ENCODE peak calls at places on chromosome 4, in four cellular contexts. C is NCI-H1092 treated with DMSO at 0.1 percent for 48 hours, H is tibial artery, L is heart right ventricle. U is an unnamed sample.

GRCh38 chr4:76011700-76012387 is 4.5 kb upstream of the CXCL9 start:
- DNase-seq in L (peak), H (no peak), C (no peak), U (no peak)

GRCh38 chr4:8262637-8263322 is 6.8 kb upstream of the HTRA3 start:
- DNase-seq in H (no peak), C (no peak), L (peak), U (no peak)

GRCh38 chr4:15162465-15163283 is 160.4 kb downstream of the CPEB2 start:
- DNase-seq in H (no peak), C (peak), L (no peak), U (no peak)

GRCh38 chr4:185290018-185290607 is 80.7 kb downstream of the SNX25 start:
- DNase-seq in L (no peak), H (no peak), C (no peak), U (no peak)

GRCh38 chr4:179145746-179146530 is 1703.7 kb upstream of the AGA start:
- DNase-seq in H (no peak), L (no peak), C (no peak), U (no peak)

GRCh38 chr4:168695288-168695687 is 198.4 kb downstream of the PALLD start:
- DNase-seq in L (no peak), H (no peak), C (no peak), U (no peak)

GRCh38 chr4:1856920-1857699 is 1.2 kb upstream of the LETM1 start:
- DNase-seq in L (peak), C (no peak), H (no peak), U (no peak)

GRCh38 chr4:80471701-80472100 is 136.2 kb downstream of the CFAP299 start:
- DNase-seq in H (no peak), L (no peak), C (peak), U (no peak)

GRCh38 chr4:145538636-145539035 is 57.0 kb downstream of the SMAD1 start:
- DNase-seq in H (no peak), C (no peak), L (no peak), U (no peak)

GRCh38 chr4:149993030-149993429 is 85.2 kb upstream of the DCLK2 start:
- DNase-seq in H (no peak), C (no peak), L (no peak), U (no peak)

GRCh38 chr4:173934201-173934600 is 349.3 kb downstream of the FBXO8 start:
- DNase-seq in L (no peak), C (no peak), H (no peak), U (no peak)

GRCh38 chr4:183182873-183183725 is 84.0 kb downstream of the WWC2 start:
- DNase-seq in C (peak), H (no peak), L (peak), U (peak)

GRCh38 chr4:155339588-155339987 is 37.2 kb downstream of the MAP9 start:
- DNase-seq in L (no peak), H (no peak), C (no peak), U (no peak)

GRCh38 chr4:6491235-6491634 is 18.8 kb upstream of the PPP2R2C start:
- DNase-seq in C (no peak), H (no peak), L (no peak), U (no peak)

GRCh38 chr4:5804656-5805055 is 88.2 kb downstream of the CRMP1 start:
- DNase-seq in C (no peak), H (no peak), L (no peak), U (no peak)

GRCh38 chr4:150244600-150244999 is 166.4 kb downstream of the DCLK2 start:
- DNase-seq in L (no peak), H (no peak), C (peak), U (no peak)

GRCh38 chr4:97103252-97103651 is 1040.0 kb downstream of the STPG2 start:
- DNase-seq in L (no peak), H (no peak), C (no peak), U (no peak)

GRCh38 chr4:153181293-153182080 is 22.8 kb upstream of the TRIM2 start:
- DNase-seq in H (no peak), C (no peak), L (no peak), U (no peak)

GRCh38 chr4:24765331-24765990 is 29.9 kb upstream of the SOD3 start:
- DNase-seq in C (no peak), H (no peak), L (no peak), U (no peak)

GRCh38 chr4:5142726-5143125 is 91.4 kb downstream of the STK32B start:
- DNase-seq in L (no peak), H (no peak), C (no peak), U (no peak)

GRCh38 chr4:4542824-4543485 is 1.1 kb upstream of the STX18 start:
- DNase-seq in H (no peak), L (no peak), C (peak), U (no peak)

GRCh38 chr4:11106190-11106589 is 322.5 kb downstream of the HS3ST1 start:
- DNase-seq in H (no peak), C (no peak), L (no peak), U (no peak)

GRCh38 chr4:38615847-38616246 is 48.2 kb upstream of the KLF3 start:
- DNase-seq in L (no peak), C (no peak), H (no peak), U (no peak)

GRCh38 chr4:54971474-54971950 is 153.9 kb downstream of the KDR start:
- DNase-seq in L (no peak), H (no peak), C (peak), U (no peak)

GRCh38 chr4:155077860-155078259 is 130.6 kb upstream of the NPY2R start:
- DNase-seq in C (no peak), L (no peak), H (no peak), U (no peak)

GRCh38 chr4:73608677-73609594 is 11.3 kb downstream of the RASSF6 start:
- DNase-seq in L (no peak), H (no peak), C (peak), U (no peak)

GRCh38 chr4:169179609-169180526 is 90.9 kb downstream of the SH3RF1 start:
- DNase-seq in C (no peak), H (no peak), L (no peak), U (no peak)

GRCh38 chr4:140099993-140100392 is 54.0 kb downstream of the MAML3 start:
- DNase-seq in C (no peak), H (peak), L (peak), U (no peak)

GRCh38 chr4:33262809-33263208 is 2542.6 kb downstream of the PCDH7 start:
- DNase-seq in L (no peak), H (no peak), C (no peak), U (no peak)

GRCh38 chr4:56858302-56858644 is 36.8 kb upstream of the SPINK2 start:
- DNase-seq in L (no peak), H (no peak), C (no peak), U (no peak)

GRCh38 chr4:127747883-127748282 is 17.7 kb downstream of the SLC25A31 start:
- DNase-seq in C (no peak), L (no peak), H (no peak), U (no peak)

GRCh38 chr4:41609851-41610250 is 71.9 kb downstream of the LIMCH1 start:
- DNase-seq in H (no peak), C (no peak), L (no peak), U (no peak)

GRCh38 chr4:16082038-16082423 is 1.8 kb downstream of the PROM1 start:
- DNase-seq in C (no peak), H (no peak), L (no peak), U (no peak)

GRCh38 chr4:65791807-65792308 is 121.6 kb upstream of the EPHA5 start:
- DNase-seq in L (no peak), C (no peak), H (no peak), U (no peak)

GRCh38 chr4:13355036-13355910 is 128.9 kb downstream of the RAB28 start:
- DNase-seq in L (no peak), H (no peak), C (no peak), U (no peak)

GRCh38 chr4:155342142-155342541 is 34.6 kb downstream of the MAP9 start:
- DNase-seq in L (no peak), C (no peak), H (no peak), U (no peak)

GRCh38 chr4:181007751-181008150 is 1235.5 kb upstream of the TENM3 start:
- DNase-seq in H (no peak), C (no peak), L (no peak), U (no peak)

GRCh38 chr4:2320746-2321145 is 58.8 kb upstream of the MXD4 start:
- DNase-seq in H (peak), L (no peak), C (no peak), U (no peak)

GRCh38 chr4:77956917-77957316 is 94.3 kb downstream of the MRPL1 start:
- DNase-seq in L (no peak), H (no peak), C (no peak), U (no peak)

U was measured in NCI-H1436.